ENCODE peak calls at places on chromosome 12, in five cellular contexts. L is neuronal stem cell, A is IMR-90, I is H9, Y is H1. F is an unnamed sample.

GRCh38 chr12:131473721-131474709 is 236.9 kb upstream of the SFSWAP start:
- DNase-seq in L (no peak), A (no peak), I (peak; percentile 81), Y (peak; percentile 57), F (peak; percentile 61)

GRCh38 chr12:112001555-112001954 is 11.4 kb downstream of the TMEM116 start:
- DNase-seq in L (no peak), A (peak; percentile 75), I (no peak), Y (no peak), F (no peak)

GRCh38 chr12:90205165-90205564 is 496.5 kb upstream of the ATP2B1 start:
- DNase-seq in L (no peak), A (no peak), I (no peak), Y (no peak), F (no peak)

GRCh38 chr12:62891805-62892549 is 43.0 kb downstream of the PPM1H start:
- DNase-seq in L (no peak), A (no peak), I (no peak), Y (no peak), F (no peak)

GRCh38 chr12:42631507-42631906 is 42.0 kb upstream of the PRICKLE1 start:
- DNase-seq in L (no peak), A (peak; percentile 16), I (no peak), Y (no peak), F (no peak)

GRCh38 chr12:51364026-51364425 is 17.5 kb upstream of the CELA1 start:
- DNase-seq in L (no peak), A (no peak), I (no peak), Y (no peak), F (no peak)

GRCh38 chr12:6554168-6554989 is 1.5 kb downstream of the IFFO1 start:
- DNase-seq in L (peak; percentile 79), A (peak; percentile 72), I (peak; percentile 96), Y (peak; percentile 93), F (peak; percentile 97)

GRCh38 chr12:106305376-106305775 is 2.8 kb downstream of the TCP11L2 start:
- DNase-seq in L (no peak), A (peak; percentile 32), I (no peak), Y (no peak), F (no peak)

GRCh38 chr12:104291867-104292524 is 11.5 kb upstream of the EID3 start:
- DNase-seq in L (no peak), A (no peak), I (peak; percentile 42), Y (no peak), F (peak; percentile 55)

GRCh38 chr12:27158322-27158721 is 75.9 kb upstream of the C12orf71 start:
- DNase-seq in L (peak; percentile 38), A (no peak), I (no peak), Y (no peak), F (no peak)

GRCh38 chr12:31773223-31773750 is 44.5 kb upstream of the AMN1 start:
- DNase-seq in L (no peak), A (no peak), I (no peak), Y (no peak), F (peak; percentile 68)

GRCh38 chr12:6963016-6963731 is 7.3 kb downstream of the PHB2 start:
- DNase-seq in L (no peak), A (no peak), I (peak; percentile 96), Y (peak; percentile 91), F (peak; percentile 86)

GRCh38 chr12:93461503-93461902 is 5.8 kb upstream of the MRPL42 start:
- DNase-seq in L (no peak), A (no peak), I (no peak), Y (no peak), F (no peak)

GRCh38 chr12:75208851-75209781 is 523 bp downstream of the KCNC2 start:
- DNase-seq in L (peak; percentile 73), A (peak; percentile 18), I (peak; percentile 85), Y (peak; percentile 85), F (peak; percentile 82)

GRCh38 chr12:58378038-58378437 is 436.7 kb downstream of the ATP23 start:
- DNase-seq in L (no peak), A (no peak), I (no peak), Y (no peak), F (no peak)

GRCh38 chr12:21819678-21820077 is 45.2 kb upstream of the KCNJ8 start:
- DNase-seq in L (no peak), A (no peak), I (no peak), Y (no peak), F (peak; percentile 8)

GRCh38 chr12:60394680-60395079 is 798.9 kb downstream of the SLC16A7 start:
- DNase-seq in L (no peak), A (peak; percentile 85), I (no peak), Y (no peak), F (no peak)

GRCh38 chr12:89575405-89575804 is 49.6 kb upstream of the POC1B start:
- DNase-seq in L (no peak), A (peak; percentile 9), I (no peak), Y (no peak), F (no peak)

GRCh38 chr12:104687823-104688573 is 231.2 kb downstream of the CHST11 start:
- DNase-seq in L (no peak), A (no peak), I (no peak), Y (no peak), F (no peak)

GRCh38 chr12:131380961-131381705 is 329.8 kb upstream of the SFSWAP start:
- DNase-seq in L (no peak), A (no peak), I (no peak), Y (peak; percentile 62), F (peak; percentile 31)

GRCh38 chr12:117400912-117401311 is 39.5 kb upstream of the NOS1 start:
- DNase-seq in L (no peak), A (no peak), I (no peak), Y (no peak), F (no peak)
- H3K9ac ChIP-seq in L (no peak overlapping the region), A (no peak overlapping the region), I (no peak overlapping the region), Y (no peak overlapping the region), F (no peak overlapping the region)

DNA sequence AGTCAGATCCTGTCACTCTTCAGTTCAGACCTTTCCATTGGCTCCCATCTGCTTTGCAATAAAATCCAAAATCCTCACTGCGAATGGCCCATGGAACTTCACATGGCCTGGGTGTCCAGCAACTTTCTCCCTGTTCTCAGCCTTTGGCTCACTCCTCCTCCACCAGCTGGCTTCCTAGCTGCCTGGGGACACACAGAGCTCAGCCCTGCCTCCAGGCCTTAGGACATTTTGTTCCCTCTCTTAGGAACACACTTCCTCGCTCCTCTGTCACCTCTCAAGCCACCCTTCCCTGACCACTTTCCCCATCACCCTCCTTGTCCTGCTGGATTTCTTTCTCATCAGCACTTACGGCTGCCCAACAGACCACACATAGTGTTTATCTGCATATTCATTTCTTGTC is 419.6 kb downstream of the MED13L start:
- DNase-seq in L (no peak), A (no peak), I (no peak), Y (no peak), F (no peak)
- H2AK5ac ChIP-seq in L (peak overlapping the region; percentile 68), A (no peak overlapping the region), I (no peak overlapping the region), Y (no peak overlapping the region), F (no peak overlapping the region)

GRCh38 chr12:81295286-81295685 is 217.4 kb downstream of the ACSS3 start:
- DNase-seq in L (no peak), A (no peak), I (no peak), Y (no peak), F (no peak)
- H3K9ac ChIP-seq in L (no peak overlapping the region), A (no peak overlapping the region), I (no peak overlapping the region), Y (no peak overlapping the region), F (no peak overlapping the region)

GRCh38 chr12:97967831-97968230 is 505.2 kb downstream of the RMST start:
- DNase-seq in L (no peak), A (no peak), I (no peak), Y (no peak), F (no peak)
- H2AK5ac ChIP-seq in L (peak overlapping the region; percentile 79), A (no peak overlapping the region), I (no peak overlapping the region), Y (no peak overlapping the region), F (no peak overlapping the region)

DNA sequence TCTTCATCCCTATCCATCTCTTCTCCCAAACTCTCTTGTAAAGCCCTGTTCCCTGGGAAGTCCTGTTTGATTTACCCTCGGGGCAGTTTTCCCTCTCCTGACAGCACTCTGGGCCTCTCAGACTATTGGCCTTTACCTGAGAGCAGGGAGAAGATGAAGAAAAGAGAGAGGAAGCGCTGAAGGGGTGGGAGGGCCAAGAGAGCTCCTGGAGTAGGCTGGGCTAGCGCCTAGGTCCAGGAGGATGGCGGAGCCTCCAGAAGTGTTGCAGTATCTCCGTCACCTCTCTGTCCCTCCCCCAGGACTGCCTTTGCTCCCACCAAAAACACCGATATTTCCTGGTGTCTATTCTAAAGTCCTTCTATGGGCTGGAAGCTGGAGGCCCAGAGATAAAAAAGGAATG is 5.7 kb upstream of the IGFBP6 start:
- DNase-seq in L (no peak), A (no peak), I (no peak), Y (no peak), F (peak; percentile 23)
- H3K9ac ChIP-seq in L (no peak overlapping the region), A (no peak overlapping the region), I (no peak overlapping the region), Y (peak overlapping the region; percentile 13), F (no peak overlapping the region)

GRCh38 chr12:3154006-3154405 is 76.8 kb downstream of the TSPAN9 start:
- DNase-seq in L (no peak), A (no peak), I (no peak), Y (no peak), F (no peak)

GRCh38 chr12:3158851-3159465 is 81.8 kb downstream of the TSPAN9 start:
- DNase-seq in L (no peak), A (peak; percentile 75), I (no peak), Y (no peak), F (no peak)

GRCh38 chr12:3160081-3160480 is 82.9 kb downstream of the TSPAN9 start:
- DNase-seq in L (no peak), A (peak; percentile 49), I (no peak), Y (no peak), F (no peak)

GRCh38 chr12:3155710-3156386 is 78.7 kb downstream of the TSPAN9 start:
- DNase-seq in L (no peak), A (no peak), I (no peak), Y (no peak), F (no peak)

DNA sequence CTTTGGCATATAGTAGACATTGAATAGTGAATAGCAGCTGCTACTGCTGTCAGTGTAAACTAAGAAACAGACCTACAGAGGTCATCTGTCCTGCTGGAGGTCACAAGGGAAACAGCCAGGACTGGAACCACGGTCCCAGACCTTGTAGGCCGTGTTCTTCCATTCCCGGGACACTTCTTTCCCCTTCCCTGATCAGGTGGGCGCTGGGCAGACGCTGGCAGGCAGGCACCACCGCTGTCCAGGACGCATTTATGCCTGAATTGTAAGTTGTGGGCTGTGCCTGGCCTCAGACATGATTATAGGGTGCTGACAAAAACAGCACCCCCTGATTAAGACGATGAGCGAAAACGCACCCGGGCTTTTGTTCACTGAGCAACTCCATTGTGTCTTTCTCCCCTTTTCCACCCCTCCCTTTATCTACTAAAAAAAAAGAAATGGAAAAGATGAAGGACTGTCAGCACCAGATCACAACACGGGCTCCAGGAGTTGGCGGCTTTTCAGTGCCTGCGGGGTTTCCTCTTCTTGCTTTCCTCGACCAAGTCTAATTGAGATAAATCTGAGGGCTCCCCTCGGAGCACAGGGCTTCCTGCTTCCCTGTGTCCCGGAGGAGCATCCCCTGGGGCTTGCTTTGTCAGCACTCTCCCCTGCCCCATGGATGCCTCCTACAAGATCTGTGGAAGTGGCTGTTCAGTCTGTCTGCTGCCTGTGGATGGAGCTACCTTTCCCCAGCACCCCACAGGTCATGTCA is 80.6 kb downstream of the TSPAN9 start:
- DNase-seq in L (no peak), A (no peak), I (no peak), Y (no peak), F (no peak)
- H2AK5ac ChIP-seq in L (peak overlapping the region; percentile 36), A (peak overlapping the region; percentile 26), I (no peak overlapping the region), Y (no peak overlapping the region), F (no peak overlapping the region)

F was measured in mesendoderm.